ENCODE peak calls at places on chromosomes 6 and 20, in five cellular contexts. T is NCI-H460, C is C1 segment of cervical spinal cord, J is fibroblast of the conjunctiva, B is epithelial cell of esophagus. Y is an unnamed sample.

GRCh38 chr6:112189494-112189893 is 64.9 kb downstream of the LAMA4 start:
- DNase-seq in T (no peak), C (no peak), J (peak), B (no peak), Y (peak)

GRCh38 chr6:17419189-17419575 is 25.8 kb downstream of the CAP2 start:
- DNase-seq in T (no peak), C (no peak), J (no peak), B (no peak), Y (no peak)

GRCh38 chr6:21653902-21654301 is 60.4 kb downstream of the SOX4 start:
- DNase-seq in T (no peak), C (no peak), J (no peak), B (no peak), Y (no peak)

GRCh38 chr6:107328081-107328480 is 131.3 kb downstream of the PDSS2 start:
- DNase-seq in T (no peak), C (no peak), J (no peak), B (no peak), Y (no peak)

GRCh38 chr20:33373735-33374605 is 27.3 kb downstream of the CDK5RAP1 start:
- DNase-seq in T (peak), C (no peak), J (no peak), B (peak), Y (peak)

GRCh38 chr20:50731055-50731929 is at the start of gene PARD6B:
- DNase-seq in T (peak), C (peak), J (peak), B (peak), Y (peak)

GRCh38 chr6:30144821-30145220 is 8.9 kb downstream of the TRIM40 start:
- DNase-seq in T (no peak), C (no peak), J (no peak), B (no peak), Y (no peak)

GRCh38 chr6:64908104-64908503 is 798.9 kb downstream of the EYS start:
- DNase-seq in T (no peak), C (no peak), J (no peak), B (no peak), Y (no peak)

GRCh38 chr20:44006578-44006977 is 91.9 kb downstream of the TOX2 start:
- DNase-seq in T (no peak), C (no peak), J (no peak), B (no peak), Y (no peak)

GRCh38 chr20:25177890-25178321 is 17.6 kb upstream of the ENTPD6 start:
- DNase-seq in T (no peak), C (no peak), J (no peak), B (peak), Y (no peak)

GRCh38 chr6:3443221-3443515 is 13.7 kb downstream of the SLC22A23 start:
- DNase-seq in T (no peak), C (no peak), J (no peak), B (no peak), Y (no peak)

GRCh38 chr6:31887608-31888007 is 8.8 kb upstream of the SLC44A4 start:
- DNase-seq in T (no peak), C (no peak), J (no peak), B (no peak), Y (no peak)

GRCh38 chr6:2244261-2245102 is 923 bp downstream of the GMDS start:
- DNase-seq in T (no peak), C (no peak), J (no peak), B (peak), Y (peak)

GRCh38 chr20:17169575-17170136 is 57.2 kb upstream of the PCSK2 start:
- DNase-seq in T (no peak), C (no peak), J (no peak), B (no peak), Y (no peak)

GRCh38 chr20:45346291-45346718 is 1.9 kb downstream of the SDC4 start:
- DNase-seq in T (no peak), C (no peak), J (no peak), B (no peak), Y (no peak)

GRCh38 chr20:47971321-47971781 is 186.1 kb upstream of the SULF2 start:
- DNase-seq in T (no peak), C (no peak), J (no peak), B (no peak), Y (no peak)

GRCh38 chr20:59827138-59828056 is 106.0 kb downstream of the SYCP2 start:
- DNase-seq in T (no peak), C (no peak), J (no peak), B (no peak), Y (no peak)

GRCh38 chr6:48782230-48782629 is 671.2 kb upstream of the PTCHD4 start:
- DNase-seq in T (no peak), C (no peak), J (no peak), B (peak), Y (no peak)

GRCh38 chr6:49906511-49906910 is 40.2 kb upstream of the CRISP1 start:
- DNase-seq in T (no peak), C (no peak), J (no peak), B (no peak), Y (no peak)

GRCh38 chr6:157455028-157455714 is 74.2 kb downstream of the ZDHHC14 start:
- DNase-seq in T (no peak), C (no peak), J (no peak), B (no peak), Y (no peak)

GRCh38 chr6:3285732-3286131 is 27.0 kb downstream of the PSMG4 start:
- DNase-seq in T (no peak), C (no peak), J (no peak), B (no peak), Y (no peak)

GRCh38 chr6:137646506-137646905 is 152.3 kb upstream of the OLIG3 start:
- DNase-seq in T (no peak), C (no peak), J (peak), B (no peak), Y (peak)

GRCh38 chr20:137668-138131 is 4.7 kb upstream of the DEFB126 start:
- DNase-seq in T (peak), C (no peak), J (no peak), B (peak), Y (no peak)

GRCh38 chr6:47353822-47354221 is 44.1 kb upstream of the TNFRSF21 start:
- DNase-seq in T (no peak), C (no peak), J (no peak), B (peak), Y (no peak)

GRCh38 chr6:129402244-129402643 is 307.7 kb downstream of the ARHGAP18 start:
- DNase-seq in T (no peak), C (no peak), J (no peak), B (peak), Y (peak)

Y was measured in foreskin fibroblast.